ENCODE peak calls at places on chromosomes 12 and 14, in five cellular contexts. Y is hypothalamus; S is D341Med; L is WERI-Rb-1; C is stimulated activated CD4-positive, alpha-beta T cell treated with anti-CD3 and anti-CD28 coated beads, Interleukin-2, amount 100 ng/mL, for 48 hours. H is an unnamed sample.

GRCh38 chr12:54375258-54375579 is 9.3 kb downstream of the ZNF385A start:
- DNase-seq in Y (no peak), S (no peak), L (no peak), C (no peak), H (no peak)

GRCh38 chr12:115599251-115599811 is 678.2 kb downstream of the MED13L start:
- DNase-seq in Y (no peak), S (no peak), L (no peak), C (no peak), H (no peak)

GRCh38 chr12:97927991-97928390 is 465.4 kb downstream of the RMST start:
- DNase-seq in Y (no peak), S (no peak), L (no peak), C (no peak), H (no peak)

GRCh38 chr12:24360907-24361306 is 411.4 kb upstream of the SOX5 start:
- DNase-seq in Y (no peak), S (no peak), L (no peak), C (no peak), H (peak)

GRCh38 chr14:103518416-103519042 is 4.1 kb downstream of the CKB start:
- DNase-seq in Y (peak), S (peak), L (peak), C (peak), H (no peak)

GRCh38 chr12:121600702-121601336 is 20.0 kb upstream of the KDM2B start:
- DNase-seq in Y (no peak), S (no peak), L (no peak), C (no peak), H (no peak)

GRCh38 chr14:96130854-96131253 is 73.8 kb upstream of the BDKRB2 start:
- DNase-seq in Y (no peak), S (no peak), L (no peak), C (no peak), H (no peak)

GRCh38 chr14:106228541-106229158 is 702.3 kb downstream of the TMEM121 start:
- DNase-seq in Y (no peak), S (no peak), L (no peak), C (peak), H (no peak)

GRCh38 chr14:90580381-90581335 is 183.8 kb downstream of the CALM1 start:
- DNase-seq in Y (no peak), S (no peak), L (no peak), C (no peak), H (no peak)

GRCh38 chr12:114669501-114670256 is 14.3 kb downstream of the TBX3 start:
- DNase-seq in Y (no peak), S (no peak), L (no peak), C (no peak), H (no peak)

GRCh38 chr12:76383988-76384387 is 35.8 kb upstream of the BBS10 start:
- DNase-seq in Y (no peak), S (no peak), L (no peak), C (no peak), H (no peak)

GRCh38 chr12:112107728-112108447 is 695 bp downstream of the NAA25 start:
- DNase-seq in Y (no peak), S (peak), L (peak), C (no peak), H (no peak)

GRCh38 chr12:49287876-49288275 is 7.1 kb upstream of the PRPH start:
- DNase-seq in Y (no peak), S (no peak), L (no peak), C (no peak), H (no peak)

GRCh38 chr12:132925597-132926416 is 30.3 kb downstream of the ZNF605 start:
- DNase-seq in Y (no peak), S (no peak), L (no peak), C (no peak), H (no peak)

GRCh38 chr12:113071427-113072112 is 15.0 kb downstream of the DTX1 start:
- DNase-seq in Y (peak), S (no peak), L (no peak), C (no peak), H (no peak)

GRCh38 chr12:108551556-108551955 is 9.4 kb downstream of the SART3 start:
- DNase-seq in Y (no peak), S (no peak), L (no peak), C (no peak), H (peak)